ENCODE peak calls at places on chromosomes 6 and 20, in seven cellular contexts. M, S, E, C, B, G and Y are unnamed samples.
A peak's percentile ranks its signal among the peaks of the same experiment; 100 is the strongest.

GRCh38 chr6:45072014-45072413 is 256.1 kb upstream of the RUNX2 start:
- DNase-seq in M (no peak), S (no peak), E (no peak), C (no peak), B (peak; percentile 32), G (no peak), Y (no peak)

GRCh38 chr20:63011798-63012197 is 5.0 kb upstream of the BHLHE23 start:
- DNase-seq in M (no peak), S (peak; percentile 55), E (no peak), C (no peak), B (no peak), G (no peak), Y (no peak)

GRCh38 chr6:88165877-88166492 is at the start of gene CNR1:
- DNase-seq in M (peak; percentile 3), S (no peak), E (peak; percentile 51), C (no peak), B (peak; percentile 61), G (no peak), Y (peak; percentile 65)

GRCh38 chr6:137121401-137121997 is 51.9 kb downstream of the IL22RA2 start:
- DNase-seq in M (no peak), S (no peak), E (no peak), C (no peak), B (no peak), G (no peak), Y (no peak)

GRCh38 chr6:37038297-37039198 is 33.1 kb downstream of the FGD2 start:
- DNase-seq in M (no peak), S (no peak), E (peak; percentile 89), C (no peak), B (peak; percentile 27), G (no peak), Y (peak; percentile 77)

GRCh38 chr20:3603108-3603507 is 60.1 kb downstream of the GFRA4 start:
- DNase-seq in M (no peak), S (no peak), E (no peak), C (no peak), B (no peak), G (no peak), Y (no peak)

GRCh38 chr6:19303381-19303780 is 533.8 kb upstream of the ID4 start:
- DNase-seq in M (no peak), S (no peak), E (no peak), C (no peak), B (peak; percentile 16), G (no peak), Y (no peak)

GRCh38 chr6:105108631-105109262 is 71.1 kb downstream of the POPDC3 start:
- DNase-seq in M (no peak), S (no peak), E (no peak), C (no peak), B (no peak), G (no peak), Y (no peak)

GRCh38 chr6:151209071-151209831 is 30.5 kb upstream of the AKAP12 start:
- DNase-seq in M (peak; percentile 15), S (no peak), E (no peak), C (no peak), B (peak; percentile 64), G (no peak), Y (no peak)

GRCh38 chr6:14335071-14335470 is 217.5 kb downstream of the CD83 start:
- DNase-seq in M (no peak), S (no peak), E (no peak), C (no peak), B (no peak), G (no peak), Y (no peak)

GRCh38 chr20:9551808-9552550 is 37.6 kb downstream of the LAMP5 start:
- DNase-seq in M (no peak), S (no peak), E (no peak), C (no peak), B (no peak), G (no peak), Y (no peak)

GRCh38 chr6:1404066-1404712 is 14.8 kb downstream of the FOXF2 start:
- DNase-seq in M (no peak), S (no peak), E (no peak), C (no peak), B (no peak), G (no peak), Y (no peak)

GRCh38 chr6:156971153-156971882 is 194.1 kb downstream of the ARID1B start:
- DNase-seq in M (no peak), S (no peak), E (no peak), C (no peak), B (no peak), G (no peak), Y (no peak)

GRCh38 chr6:118283759-118284158 is 264.3 kb upstream of the PLN start:
- DNase-seq in M (peak; percentile 9), S (no peak), E (peak; percentile 57), C (no peak), B (peak; percentile 80), G (peak; percentile 2), Y (no peak)

GRCh38 chr6:12075067-12075563 is 63.0 kb downstream of the HIVEP1 start:
- DNase-seq in M (no peak), S (no peak), E (no peak), C (no peak), B (peak; percentile 25), G (no peak), Y (no peak)

GRCh38 chr6:29584821-29585220 is at the start of gene OR2H2:
- DNase-seq in M (no peak), S (no peak), E (no peak), C (no peak), B (no peak), G (no peak), Y (no peak)

GRCh38 chr6:124960757-124961467 is 1.3 kb upstream of the RNF217 start:
- DNase-seq in M (no peak), S (no peak), E (no peak), C (no peak), B (peak; percentile 47), G (no peak), Y (no peak)

GRCh38 chr6:15507221-15507620 is 155.6 kb downstream of the DTNBP1 start:
- DNase-seq in M (no peak), S (no peak), E (no peak), C (no peak), B (no peak), G (no peak), Y (no peak)

GRCh38 chr6:165184192-165184979 is 125.0 kb downstream of the C6orf118 start:
- DNase-seq in M (no peak), S (no peak), E (no peak), C (no peak), B (peak; percentile 72), G (no peak), Y (no peak)

GRCh38 chr20:38515631-38516030 is 43.0 kb downstream of the RALGAPB start:
- DNase-seq in M (no peak), S (no peak), E (no peak), C (no peak), B (no peak), G (no peak), Y (no peak)

GRCh38 chr20:42254673-42255072 is 636.5 kb upstream of the CHD6 start:
- DNase-seq in M (no peak), S (no peak), E (no peak), C (no peak), B (no peak), G (no peak), Y (no peak)

DNA sequence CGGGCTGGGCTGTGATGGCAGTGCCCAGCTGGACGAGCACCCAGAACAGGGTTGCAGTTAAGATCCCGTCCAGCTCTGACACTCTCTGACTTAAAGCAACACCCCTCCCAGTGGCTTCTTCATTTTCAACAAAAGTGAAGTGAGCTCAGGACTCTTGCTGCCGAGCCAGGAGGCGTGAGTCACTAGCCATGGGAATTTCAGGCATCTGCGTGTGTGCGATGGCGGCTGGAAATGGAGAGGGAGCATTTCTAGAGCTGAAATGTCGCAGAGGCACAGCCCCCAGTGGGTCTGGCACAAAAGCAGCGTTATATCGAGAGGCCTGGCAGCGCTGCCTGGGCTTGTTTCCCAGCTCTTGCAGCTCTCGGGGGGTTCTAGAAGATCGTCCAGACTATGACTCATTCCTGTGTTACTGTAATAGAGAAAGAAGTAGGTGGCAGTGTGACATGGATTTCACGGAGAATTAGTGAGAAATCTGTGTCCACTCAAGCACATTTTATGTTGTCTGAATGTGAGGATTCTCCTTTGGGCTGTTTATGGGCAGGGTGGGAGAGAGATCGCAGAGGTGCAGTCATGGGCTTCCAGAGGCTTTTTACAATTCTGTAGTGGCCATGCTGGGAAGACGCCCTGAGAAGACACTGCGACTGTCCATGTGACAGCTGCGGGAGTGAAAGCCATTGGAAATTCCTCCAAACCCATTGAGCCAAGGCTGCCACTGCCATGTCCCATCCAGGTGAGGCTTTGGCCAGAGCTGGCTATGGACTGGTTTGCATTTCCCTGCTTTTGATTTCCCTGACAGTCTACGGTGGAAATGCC is 216.7 kb upstream of the ECI2 start:
- DNase-seq in M (peak; percentile 64), S (no peak), E (no peak), C (peak; percentile 63), B (peak; percentile 98), G (peak; percentile 77), Y (peak; percentile 93)
- H3K4me3 ChIP-seq in M (peak overlapping the region; percentile 29), S (no peak overlapping the region), E (no peak overlapping the region), C (peak overlapping the region; percentile 25), B (peak overlapping the region; percentile 61), G (peak overlapping the region; percentile 56), Y (no peak overlapping the region)

DNA sequence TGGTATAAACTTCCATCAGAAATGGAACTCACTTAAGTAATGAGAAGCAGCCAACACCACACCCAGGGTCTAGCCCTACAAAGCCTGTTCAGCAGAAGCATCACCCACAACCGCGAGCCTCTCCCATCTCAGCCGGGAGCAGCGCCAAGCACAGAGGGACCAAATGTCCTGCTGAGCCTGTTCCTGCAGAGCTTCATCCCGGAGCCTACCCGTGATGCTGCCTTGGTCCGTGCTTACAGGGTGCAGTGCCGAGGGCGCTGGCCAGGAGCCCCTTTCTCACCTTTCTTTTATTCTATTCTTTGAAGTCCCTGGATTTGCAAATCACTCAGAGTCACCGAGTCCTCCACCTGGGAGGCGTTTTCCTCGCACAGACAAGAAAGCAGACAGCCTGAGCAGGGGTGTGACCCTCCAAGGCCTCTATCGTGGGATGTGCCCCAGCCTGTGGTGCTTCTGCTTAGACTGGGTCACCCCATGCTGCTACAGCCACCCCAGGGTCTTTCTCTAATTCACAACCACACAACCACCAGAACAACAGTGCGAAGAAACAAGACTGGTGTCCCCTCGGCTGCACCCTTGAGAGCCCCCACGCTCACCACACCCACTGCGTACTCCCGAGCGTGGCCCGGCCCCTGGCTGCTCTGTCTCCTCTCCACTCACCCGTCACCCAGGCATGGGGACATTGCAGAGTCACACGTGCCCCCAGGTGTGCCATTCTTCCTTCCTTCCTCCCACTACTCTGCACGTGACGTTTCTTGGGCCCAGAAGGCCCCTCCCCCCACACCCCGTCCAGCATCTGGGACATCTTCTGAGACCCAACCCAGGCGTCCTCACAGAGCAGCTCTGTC is 92.2 kb upstream of the MPC1 start:
- DNase-seq in M (no peak), S (no peak), E (no peak), C (no peak), B (peak; percentile 45), G (no peak), Y (no peak)
- H3K4me1 ChIP-seq in M (no peaks in the 10 kb centered on the region), S (no peaks in the 10 kb centered on the region), E (no peaks in the 10 kb centered on the region), C (no peaks in the 10 kb centered on the region), B (no peaks in the 10 kb centered on the region), G (no peaks in the 10 kb centered on the region), Y (no peaks in the 10 kb centered on the region)

DNA sequence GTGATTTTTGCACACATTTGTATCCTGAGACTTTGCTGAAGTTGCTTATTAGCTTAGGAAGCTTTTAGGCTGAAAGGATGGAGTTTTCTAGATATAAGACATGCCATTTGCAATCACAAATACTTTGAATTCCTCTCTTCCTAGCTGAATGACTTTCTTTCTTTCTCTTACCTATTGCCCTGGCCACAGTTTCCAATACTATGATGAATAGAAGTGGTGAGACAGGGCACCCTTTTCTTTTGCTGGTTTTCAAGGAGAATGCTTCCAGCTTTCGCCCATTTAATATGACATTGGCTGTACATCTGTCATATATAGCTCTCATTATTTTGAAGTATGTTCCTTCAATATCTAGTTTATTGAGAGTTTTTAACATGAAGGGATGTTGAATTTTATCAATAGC is 409.6 kb upstream of the EPHA7 start:
- DNase-seq in M (no peak), S (no peak), E (no peak), C (no peak), B (no peak), G (no peak), Y (no peak)
- H3K27ac ChIP-seq in M (no peak overlapping the region), S (no peak overlapping the region), E (no peak overlapping the region), C (no peak overlapping the region), B (no peak overlapping the region), G (no peak overlapping the region), Y (no peak overlapping the region)

GRCh38 chr20:19785173-19785799 is 27.2 kb downstream of the RIN2 start:
- DNase-seq in M (no peak), S (no peak), E (no peak), C (no peak), B (peak; percentile 56), G (no peak), Y (no peak)
- H3K4me3 ChIP-seq in M (no peak overlapping the region), S (no peak overlapping the region), E (no peak overlapping the region), C (no peak overlapping the region), B (peak overlapping the region; percentile 13), G (peak overlapping the region; percentile 29), Y (no peak overlapping the region)